ENCODE peak calls at places on chromosomes 11 and 22, in seven cellular contexts. One of them, this sample, is unnamed.
A peak's percentile ranks its signal among the peaks of the same experiment; 100 is the strongest.

GRCh38 chr11:109728056-109728455 is 306.1 kb downstream of the C11orf87 start:
- DNase-seq in iPS DF 6.9: no peak
- DNase-seq in astrocyte of the spinal cord: no peak
- DNase-seq in BJ: no peak
- DNase-seq in right cardiac atrium: no peak
- DNase-seq in right lobe of liver: no peak
- DNase-seq in heart left ventricle: no peak
- DNase-seq in this sample: no peak

GRCh38 chr11:127649071-127649470 is 648.5 kb upstream of the KIRREL3 start:
- DNase-seq in iPS DF 6.9: no peak
- DNase-seq in astrocyte of the spinal cord: no peak
- DNase-seq in BJ: no peak
- DNase-seq in right cardiac atrium: no peak
- DNase-seq in right lobe of liver: no peak
- DNase-seq in heart left ventricle: no peak
- DNase-seq in this sample: no peak

GRCh38 chr22:37400719-37401118 is 26.6 kb downstream of the ELFN2 start:
- DNase-seq in iPS DF 6.9: no peak
- DNase-seq in astrocyte of the spinal cord: no peak
- DNase-seq in BJ: no peak
- DNase-seq in right cardiac atrium: no peak
- DNase-seq in right lobe of liver: no peak
- DNase-seq in heart left ventricle: no peak
- DNase-seq in this sample: no peak

GRCh38 chr11:67667490-67668190 is 6.8 kb downstream of the ALDH3B2 start:
- DNase-seq in iPS DF 6.9: no peak
- DNase-seq in astrocyte of the spinal cord: no peak
- DNase-seq in BJ: no peak
- DNase-seq in right cardiac atrium: no peak
- DNase-seq in right lobe of liver: no peak
- DNase-seq in heart left ventricle: no peak
- DNase-seq in this sample: no peak

GRCh38 chr11:18466402-18466801 is 10.7 kb downstream of the LDHAL6A start:
- DNase-seq in iPS DF 6.9: no peak
- DNase-seq in astrocyte of the spinal cord: no peak
- DNase-seq in BJ: no peak
- DNase-seq in right cardiac atrium: no peak
- DNase-seq in right lobe of liver: no peak
- DNase-seq in heart left ventricle: no peak
- DNase-seq in this sample: no peak

GRCh38 chr22:45768490-45768889 is 96.9 kb downstream of the ATXN10 start:
- DNase-seq in iPS DF 6.9: no peak
- DNase-seq in astrocyte of the spinal cord: no peak
- DNase-seq in BJ: no peak
- DNase-seq in right cardiac atrium: no peak
- DNase-seq in right lobe of liver: no peak
- DNase-seq in heart left ventricle: no peak
- DNase-seq in this sample: no peak

GRCh38 chr22:48492371-48493320 is 1335.0 kb downstream of the BRD1 start:
- DNase-seq in iPS DF 6.9: no peak
- DNase-seq in astrocyte of the spinal cord: peak; percentile 67
- DNase-seq in BJ: peak; percentile 1
- DNase-seq in right cardiac atrium: peak; percentile 39
- DNase-seq in right lobe of liver: peak; percentile 58
- DNase-seq in heart left ventricle: no peak
- DNase-seq in this sample: peak; percentile 21

GRCh38 chr11:72786305-72787261 is 7.3 kb downstream of the STARD10 start:
- DNase-seq in iPS DF 6.9: no peak
- DNase-seq in astrocyte of the spinal cord: no peak
- DNase-seq in BJ: no peak
- DNase-seq in right cardiac atrium: no peak
- DNase-seq in right lobe of liver: no peak
- DNase-seq in heart left ventricle: no peak
- DNase-seq in this sample: no peak

GRCh38 chr22:20118572-20119020 is 1.6 kb upstream of the TRMT2A start:
- DNase-seq in iPS DF 6.9: no peak
- DNase-seq in astrocyte of the spinal cord: no peak
- DNase-seq in BJ: no peak
- DNase-seq in right cardiac atrium: peak; percentile 11
- DNase-seq in right lobe of liver: peak; percentile 6
- DNase-seq in heart left ventricle: peak; percentile 15
- DNase-seq in this sample: no peak

GRCh38 chr22:27718186-27719032 is 83.1 kb downstream of the MN1 start:
- DNase-seq in iPS DF 6.9: no peak
- DNase-seq in astrocyte of the spinal cord: peak; percentile 93
- DNase-seq in BJ: peak; percentile 85
- DNase-seq in right cardiac atrium: peak; percentile 92
- DNase-seq in right lobe of liver: peak; percentile 34
- DNase-seq in heart left ventricle: peak; percentile 81
- DNase-seq in this sample: peak; percentile 82

GRCh38 chr11:45147871-45148270 is 1.4 kb downstream of the PRDM11 start:
- DNase-seq in iPS DF 6.9: no peak
- DNase-seq in astrocyte of the spinal cord: no peak
- DNase-seq in BJ: no peak
- DNase-seq in right cardiac atrium: no peak
- DNase-seq in right lobe of liver: no peak
- DNase-seq in heart left ventricle: no peak
- DNase-seq in this sample: no peak

GRCh38 chr11:74989269-74989655 is 529 bp downstream of the NEU3 start:
- DNase-seq in iPS DF 6.9: no peak
- DNase-seq in astrocyte of the spinal cord: peak; percentile 13
- DNase-seq in BJ: no peak
- DNase-seq in right cardiac atrium: no peak
- DNase-seq in right lobe of liver: no peak
- DNase-seq in heart left ventricle: no peak
- DNase-seq in this sample: no peak

GRCh38 chr11:27349919-27350318 is 13.1 kb downstream of the CCDC34 start:
- DNase-seq in iPS DF 6.9: no peak
- DNase-seq in astrocyte of the spinal cord: no peak
- DNase-seq in BJ: no peak
- DNase-seq in right cardiac atrium: no peak
- DNase-seq in right lobe of liver: no peak
- DNase-seq in heart left ventricle: no peak
- DNase-seq in this sample: no peak

GRCh38 chr22:32325416-32325801 is 32.3 kb upstream of the RFPL3 start:
- DNase-seq in iPS DF 6.9: no peak
- DNase-seq in astrocyte of the spinal cord: no peak
- DNase-seq in BJ: no peak
- DNase-seq in right cardiac atrium: peak; percentile 28
- DNase-seq in right lobe of liver: no peak
- DNase-seq in heart left ventricle: no peak
- DNase-seq in this sample: no peak

GRCh38 chr22:44409691-44410316 is 88.2 kb downstream of the RTL6 start:
- DNase-seq in iPS DF 6.9: no peak
- DNase-seq in astrocyte of the spinal cord: no peak
- DNase-seq in BJ: no peak
- DNase-seq in right cardiac atrium: no peak
- DNase-seq in right lobe of liver: no peak
- DNase-seq in heart left ventricle: no peak
- DNase-seq in this sample: no peak

GRCh38 chr11:69374110-69374981 is 80.4 kb downstream of the MYEOV start:
- DNase-seq in iPS DF 6.9: no peak
- DNase-seq in astrocyte of the spinal cord: no peak
- DNase-seq in BJ: no peak
- DNase-seq in right cardiac atrium: no peak
- DNase-seq in right lobe of liver: no peak
- DNase-seq in heart left ventricle: no peak
- DNase-seq in this sample: no peak

GRCh38 chr22:11605468-11605981 is 3922.5 kb upstream of the OR11H1 start:
- DNase-seq in iPS DF 6.9: no peak
- DNase-seq in astrocyte of the spinal cord: no peak
- DNase-seq in BJ: no peak
- DNase-seq in right cardiac atrium: no peak
- DNase-seq in right lobe of liver: no peak
- DNase-seq in heart left ventricle: peak; percentile 18
- DNase-seq in this sample: no peak

GRCh38 chr11:69943066-69943465 is 123.8 kb upstream of the FGF3 start:
- DNase-seq in iPS DF 6.9: no peak
- DNase-seq in astrocyte of the spinal cord: no peak
- DNase-seq in BJ: no peak
- DNase-seq in right cardiac atrium: no peak
- DNase-seq in right lobe of liver: peak; percentile 51
- DNase-seq in heart left ventricle: no peak
- DNase-seq in this sample: no peak

GRCh38 chr11:46050065-46050464 is 71.2 kb downstream of the PHF21A start:
- DNase-seq in iPS DF 6.9: no peak
- DNase-seq in astrocyte of the spinal cord: peak; percentile 86
- DNase-seq in BJ: peak; percentile 44
- DNase-seq in right cardiac atrium: peak; percentile 21
- DNase-seq in right lobe of liver: no peak
- DNase-seq in heart left ventricle: no peak
- DNase-seq in this sample: peak; percentile 88

GRCh38 chr11:37072538-37072937 is 474.5 kb upstream of the RAG2 start:
- DNase-seq in iPS DF 6.9: no peak
- DNase-seq in astrocyte of the spinal cord: no peak
- DNase-seq in BJ: no peak
- DNase-seq in right cardiac atrium: no peak
- DNase-seq in right lobe of liver: no peak
- DNase-seq in heart left ventricle: no peak
- DNase-seq in this sample: no peak

GRCh38 chr11:12757416-12757815 is 83.2 kb downstream of the TEAD1 start:
- DNase-seq in iPS DF 6.9: no peak
- DNase-seq in astrocyte of the spinal cord: no peak
- DNase-seq in BJ: no peak
- DNase-seq in right cardiac atrium: no peak
- DNase-seq in right lobe of liver: no peak
- DNase-seq in heart left ventricle: no peak
- DNase-seq in this sample: no peak

GRCh38 chr11:132367293-132367692 is 996.9 kb downstream of the NTM start:
- DNase-seq in iPS DF 6.9: no peak
- DNase-seq in astrocyte of the spinal cord: no peak
- DNase-seq in BJ: no peak
- DNase-seq in right cardiac atrium: no peak
- DNase-seq in right lobe of liver: no peak
- DNase-seq in heart left ventricle: no peak
- DNase-seq in this sample: no peak

GRCh38 chr11:72787262-72788104 is 6.4 kb downstream of the STARD10 start:
- DNase-seq in iPS DF 6.9: peak; percentile 57
- DNase-seq in astrocyte of the spinal cord: no peak
- DNase-seq in BJ: no peak
- DNase-seq in right cardiac atrium: no peak
- DNase-seq in right lobe of liver: peak; percentile 90
- DNase-seq in heart left ventricle: no peak
- DNase-seq in this sample: no peak

DNA sequence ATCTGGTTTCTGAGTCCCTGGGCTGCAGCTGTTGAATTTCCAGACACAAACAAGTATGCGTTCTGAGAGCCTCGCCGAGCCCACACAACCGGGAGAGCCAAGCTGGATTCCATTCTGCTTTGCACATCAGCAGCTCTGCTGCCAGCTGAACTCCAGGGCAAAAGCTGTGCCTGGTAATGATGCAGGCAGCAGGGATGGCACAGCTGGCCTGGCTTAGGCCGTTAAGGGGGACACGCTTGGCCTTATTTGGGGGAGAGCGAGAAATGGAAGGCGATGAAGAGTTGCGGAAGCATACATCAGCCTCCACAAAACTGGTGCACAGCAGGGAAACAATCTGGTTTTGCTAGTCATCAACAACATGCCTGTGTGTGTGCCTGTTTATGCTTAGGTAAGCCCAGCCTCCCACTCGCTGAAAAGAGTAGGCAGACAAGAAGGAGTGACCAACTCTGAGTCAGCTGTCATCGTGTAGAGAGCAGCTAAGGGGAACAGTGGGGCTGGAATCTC is 25.1 kb downstream of the ADAMTS8 start:
- DNase-seq in iPS DF 6.9: no peak
- DNase-seq in astrocyte of the spinal cord: peak; percentile 87
- DNase-seq in BJ: peak; percentile 61
- DNase-seq in right cardiac atrium: peak; percentile 68
- DNase-seq in right lobe of liver: no peak
- DNase-seq in heart left ventricle: peak; percentile 81
- DNase-seq in this sample: peak; percentile 84
- H3K4me3 ChIP-seq in iPS DF 6.9: no peak overlapping the region
- H3K4me3 ChIP-seq in astrocyte of the spinal cord: no peak overlapping the region
- H3K4me3 ChIP-seq in BJ: no peak overlapping the region
- H3K4me3 ChIP-seq in right cardiac atrium: no peak overlapping the region
- H3K4me3 ChIP-seq in right lobe of liver: no peak overlapping the region
- H3K4me3 ChIP-seq in heart left ventricle: no peak overlapping the region
- H3K4me3 ChIP-seq in this sample: no peak overlapping the region

DNA sequence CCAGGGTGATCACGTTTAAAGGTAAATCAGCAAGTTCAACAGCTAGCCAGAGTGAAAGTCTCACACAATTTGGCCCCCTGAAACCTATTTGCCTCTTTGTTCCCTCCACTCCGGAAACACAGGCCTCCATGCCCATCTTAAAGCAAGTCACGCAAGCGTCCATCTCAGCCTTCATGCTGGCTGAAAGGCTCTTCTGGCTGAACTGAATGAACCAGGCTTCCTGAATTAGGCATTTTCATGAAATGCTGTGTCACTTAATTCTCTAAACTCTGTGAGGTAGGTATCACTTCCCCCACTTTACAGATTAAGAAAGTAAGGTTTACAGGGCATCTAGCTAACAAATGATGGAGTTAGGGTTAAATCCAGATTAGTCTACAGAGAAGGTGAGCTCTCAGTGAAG is 1.4 kb downstream of the SLC25A17 start:
- DNase-seq in iPS DF 6.9: no peak
- DNase-seq in astrocyte of the spinal cord: no peak
- DNase-seq in BJ: no peak
- DNase-seq in right cardiac atrium: no peak
- DNase-seq in right lobe of liver: no peak
- DNase-seq in heart left ventricle: no peak
- DNase-seq in this sample: no peak
- H3K4me3 ChIP-seq in iPS DF 6.9: no peak overlapping the region
- H3K4me3 ChIP-seq in astrocyte of the spinal cord: no peak overlapping the region
- H3K4me3 ChIP-seq in BJ: no peak overlapping the region
- H3K4me3 ChIP-seq in right cardiac atrium: no peak overlapping the region
- H3K4me3 ChIP-seq in right lobe of liver: no peak overlapping the region
- H3K4me3 ChIP-seq in heart left ventricle: no peak overlapping the region
- H3K4me3 ChIP-seq in this sample: no peak overlapping the region

DNA sequence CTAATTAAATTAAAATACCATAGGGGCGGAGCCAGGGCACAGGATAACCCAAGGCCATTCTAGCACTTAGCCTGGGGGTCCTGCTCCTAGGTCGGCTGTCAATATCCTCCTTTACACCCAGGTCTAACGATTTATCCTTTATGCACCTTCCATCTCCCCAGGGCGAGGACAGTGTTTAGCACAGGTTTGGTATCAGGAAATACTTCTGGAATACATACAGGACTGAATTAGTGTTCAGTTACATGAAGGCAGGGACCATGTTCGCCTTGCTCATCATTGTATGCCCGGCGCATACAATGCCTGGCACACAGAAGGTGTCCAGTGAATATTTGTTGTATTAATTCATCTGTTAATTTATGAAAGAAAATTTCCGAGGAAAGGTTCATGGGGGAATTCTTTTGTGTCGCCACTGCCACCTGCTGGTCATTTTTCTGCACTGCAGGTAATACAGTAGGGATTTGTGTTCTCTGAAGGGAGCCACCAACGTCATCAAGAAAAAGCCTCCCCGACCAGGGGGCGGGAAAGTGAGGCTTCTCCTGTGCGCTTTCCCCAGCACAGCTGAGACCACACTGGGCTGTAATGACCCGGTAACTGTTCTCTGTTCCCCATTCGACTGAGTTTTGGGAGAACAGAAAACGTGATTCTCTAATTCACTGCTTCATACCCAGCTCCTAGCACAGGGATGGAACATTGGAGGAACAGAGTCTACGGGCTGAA is 68.7 kb upstream of the ASPHD2 start:
- DNase-seq in iPS DF 6.9: peak; percentile 64
- DNase-seq in astrocyte of the spinal cord: peak; percentile 79
- DNase-seq in BJ: peak; percentile 19
- DNase-seq in right cardiac atrium: peak; percentile 48
- DNase-seq in right lobe of liver: peak; percentile 38
- DNase-seq in heart left ventricle: peak; percentile 42
- DNase-seq in this sample: peak; percentile 24
- H3K4me3 ChIP-seq in iPS DF 6.9: peak overlapping the region; percentile 24
- H3K4me3 ChIP-seq in astrocyte of the spinal cord: no peak overlapping the region
- H3K4me3 ChIP-seq in BJ: no peak overlapping the region
- H3K4me3 ChIP-seq in right cardiac atrium: peak overlapping the region; percentile 15
- H3K4me3 ChIP-seq in right lobe of liver: no peak overlapping the region
- H3K4me3 ChIP-seq in heart left ventricle: no peak overlapping the region
- H3K4me3 ChIP-seq in this sample: peak overlapping the region; percentile 14

GRCh38 chr11:64643927-64644326 is 52.9 kb downstream of the SLC22A12 start:
- DNase-seq in iPS DF 6.9: no peak
- DNase-seq in astrocyte of the spinal cord: no peak
- DNase-seq in BJ: no peak
- DNase-seq in right cardiac atrium: no peak
- DNase-seq in right lobe of liver: no peak
- DNase-seq in heart left ventricle: no peak
- DNase-seq in this sample: no peak
- H3K4me3 ChIP-seq in iPS DF 6.9: peak overlapping the region; percentile 41
- H3K4me3 ChIP-seq in astrocyte of the spinal cord: no peak overlapping the region
- H3K4me3 ChIP-seq in BJ: no peak overlapping the region
- H3K4me3 ChIP-seq in right cardiac atrium: peak overlapping the region; percentile 40
- H3K4me3 ChIP-seq in right lobe of liver: no peak overlapping the region
- H3K4me3 ChIP-seq in heart left ventricle: no peak overlapping the region
- H3K4me3 ChIP-seq in this sample: no peak overlapping the region

This sample was measured in skeletal muscle cell.